ENCODE peak calls at places on chromosomes 4 and X, in ten cellular contexts. X is ovary; V is EL; M is NCI-H748 treated with DMSO at 0.1 percent for 48 hours; A is effector memory CD4-positive, alpha-beta T cell; Y is type B pancreatic cell; E is GM06990; L is prostate gland; J is activated T-helper 1 cell treated with anti-CD3 and anti-CD28 coated beads, Interleukin-12 subunit alpha, Interleukin-12 subunit beta, Interleukin-2, Interleukin-4 antibody, amounts not matched to agents 30 ng/mL and 10 ng/mL and 1 ng/mL, durations not matched to agents 14 hours and 24 hours and 36 hours; C is GM13977. Z is an unnamed sample.

GRCh38 chr4:133320576-133321170 is 171.6 kb downstream of the PCDH10 start:
- DNase-seq in X (no peak), C (peak; percentile 25), V (peak; percentile 28), Y (no peak), L (no peak), M (peak; percentile 55), A (no peak), J (no peak), E (no peak), Z (peak; percentile 53)

GRCh38 chr4:73869130-73870055 is at the start of gene CXCL1:
- DNase-seq in L (peak; percentile 13), J (no peak), A (no peak), M (no peak), E (no peak), X (peak; percentile 18), C (no peak), V (peak; percentile 61), Y (no peak), Z (peak; percentile 45)

GRCh38 chr4:82372502-82372873 is 1.3 kb downstream of the HNRNPD start:
- DNase-seq in V (peak; percentile 51), M (peak; percentile 3), E (no peak), L (peak; percentile 44), A (peak; percentile 23), C (peak; percentile 35), X (peak; percentile 48), Y (no peak), J (peak; percentile 27), Z (peak; percentile 47)

GRCh38 chr4:42460043-42460442 is 62.8 kb downstream of the SHISA3 start:
- DNase-seq in V (no peak), L (peak; percentile 34), J (no peak), E (peak; percentile 64), X (no peak), M (no peak), A (no peak), Y (no peak), C (peak; percentile 70), Z (no peak)

GRCh38 chrX:135652602-135653001 is 60.8 kb upstream of the CT45A1 start:
- DNase-seq in V (no peak), E (no peak), J (no peak), A (no peak), Y (no peak), X (no peak), M (no peak), L (no peak), C (no peak), Z (no peak)

GRCh38 chr4:98728871-98729270 is 70.5 kb upstream of the TSPAN5 start:
- DNase-seq in L (no peak), X (no peak), J (no peak), Y (no peak), E (no peak), C (no peak), M (no peak), V (no peak), A (no peak), Z (no peak)

GRCh38 chr4:135098061-135098460 is 896.5 kb upstream of the PABPC4L start:
- DNase-seq in L (no peak), J (no peak), V (no peak), X (no peak), A (no peak), Y (no peak), C (no peak), E (no peak), M (no peak), Z (no peak)

GRCh38 chr4:119540249-119540648 is 88.4 kb downstream of the PDE5A start:
- DNase-seq in E (no peak), Y (no peak), A (no peak), M (no peak), L (no peak), C (no peak), V (no peak), X (no peak), J (no peak), Z (no peak)

GRCh38 chr4:8675906-8676305 is 83.3 kb downstream of the CPZ start:
- DNase-seq in L (no peak), A (no peak), V (no peak), Y (no peak), E (no peak), J (no peak), X (no peak), M (no peak), C (no peak), Z (no peak)

GRCh38 chrX:42751573-42751972 is 26.4 kb downstream of the PPP1R2C start:
- DNase-seq in Y (no peak), L (no peak), V (no peak), E (no peak), X (no peak), C (no peak), M (no peak), A (no peak), J (no peak), Z (peak; percentile 48)

GRCh38 chr4:159639924-159640323 is 537.0 kb downstream of the RAPGEF2 start:
- DNase-seq in L (no peak), V (no peak), J (no peak), M (no peak), C (no peak), Y (no peak), E (no peak), X (no peak), A (no peak), Z (no peak)

GRCh38 chrX:124260845-124261244 is 71.6 kb upstream of the TEX13D start:
- DNase-seq in E (no peak), L (no peak), V (no peak), A (no peak), Y (no peak), C (no peak), J (no peak), M (no peak), X (no peak), Z (no peak)

GRCh38 chr4:48269861-48270515 is 350 bp upstream of the TEC start:
- DNase-seq in M (peak; percentile 60), A (peak; percentile 79), L (peak; percentile 93), C (peak; percentile 98), X (peak; percentile 84), Y (peak; percentile 83), J (peak; percentile 78), V (peak; percentile 91), E (peak; percentile 94), Z (peak; percentile 82)

GRCh38 chrX:81378550-81378949 is 176.6 kb downstream of the SH3BGRL start:
- DNase-seq in X (no peak), E (no peak), A (no peak), V (no peak), Y (no peak), C (no peak), J (no peak), L (no peak), M (no peak), Z (no peak)

GRCh38 chrX:136039968-136040367 is 54.7 kb downstream of the SLC9A6 start:
- DNase-seq in C (no peak), X (no peak), J (no peak), Y (no peak), A (no peak), M (no peak), E (no peak), L (no peak), V (no peak), Z (peak; percentile 54)

GRCh38 chrX:129777218-129777768 is 2.5 kb upstream of the SASH3 start:
- DNase-seq in M (no peak), L (peak; percentile 13), C (no peak), A (peak; percentile 71), V (no peak), Y (no peak), X (no peak), E (peak; percentile 86), J (peak; percentile 68), Z (peak; percentile 11)

GRCh38 chr4:101205878-101206277 is 141.4 kb downstream of the PPP3CA start:
- DNase-seq in C (peak; percentile 7), J (peak; percentile 56), M (no peak), L (no peak), V (no peak), Y (no peak), E (peak; percentile 12), A (peak; percentile 14), X (no peak), Z (peak; percentile 38)

GRCh38 chrX:69630147-69630546 is 14.2 kb downstream of the EDA start:
- DNase-seq in J (no peak), E (no peak), X (no peak), C (no peak), L (no peak), A (no peak), M (no peak), V (no peak), Y (no peak), Z (no peak)

GRCh38 chr4:74097631-74098550 is 1.1 kb downstream of the CXCL2 start:
- DNase-seq in L (no peak), A (no peak), M (no peak), C (no peak), X (no peak), E (no peak), J (no peak), Y (no peak), V (no peak), Z (no peak)

GRCh38 chr4:53644607-53645006 is 53.3 kb upstream of the LNX1 start:
- DNase-seq in X (no peak), L (peak; percentile 93), J (no peak), Y (no peak), V (no peak), A (no peak), E (no peak), C (no peak), M (no peak), Z (no peak)

GRCh38 chr4:93147524-93148212 is 680.9 kb upstream of the ATOH1 start:
- DNase-seq in L (no peak), M (peak; percentile 16), C (no peak), E (no peak), A (no peak), X (no peak), V (no peak), Y (no peak), J (no peak), Z (no peak)

GRCh38 chr4:67702166-67702565 is 1.2 kb upstream of the UBA6 start:
- DNase-seq in L (no peak), C (no peak), J (no peak), X (no peak), E (no peak), V (no peak), M (no peak), Y (no peak), A (no peak), Z (no peak)

GRCh38 chr4:138050601-138051000 is 191.5 kb downstream of the SLC7A11 start:
- DNase-seq in V (no peak), X (no peak), A (no peak), J (no peak), Y (no peak), E (no peak), M (no peak), C (no peak), L (no peak), Z (no peak)

GRCh38 chr4:188660796-188661195 is 521.6 kb downstream of the TRIML1 start:
- DNase-seq in Y (no peak), E (no peak), M (no peak), A (no peak), V (no peak), J (no peak), C (no peak), L (no peak), X (no peak), Z (no peak)

GRCh38 chrX:115948018-115948923 is 222.3 kb upstream of the AGTR2 start:
- DNase-seq in A (no peak), X (no peak), E (no peak), V (no peak), M (no peak), L (no peak), C (peak; percentile 45), Y (no peak), J (no peak), Z (no peak)

GRCh38 chr4:78809295-78809694 is 33.1 kb downstream of the BMP2K start:
- DNase-seq in M (no peak), A (no peak), L (no peak), Y (no peak), E (no peak), X (no peak), V (no peak), J (no peak), C (no peak), Z (no peak)

GRCh38 chr4:85496146-85496849 is 21.3 kb downstream of the ARHGAP24 start:
- DNase-seq in Y (no peak), C (no peak), V (peak; percentile 78), M (no peak), E (no peak), J (no peak), X (no peak), L (no peak), A (no peak), Z (peak; percentile 75)

GRCh38 chrX:46710927-46711623 is 47.8 kb downstream of the SLC9A7 start:
- DNase-seq in E (no peak), V (no peak), X (no peak), M (no peak), Y (no peak), C (no peak), L (no peak), A (no peak), J (no peak), Z (no peak)

Z was measured in EH.